ENCODE peak calls at places on chromosomes 7 and 10, in five cellular contexts. Y is left ventricle myocardium inferior, W is mucosa of descending colon, A is heart left ventricle, P is lower leg skin. Q is an unnamed sample.

GRCh38 chr7:107980671-107981190 is 22.2 kb downstream of the LAMB1 start:
- DNase-seq in Y (no peak), W (no peak), A (no peak), P (no peak), Q (no peak)

GRCh38 chr7:158449942-158450341 is 137.7 kb downstream of the PTPRN2 start:
- DNase-seq in Y (no peak), W (no peak), A (no peak), P (peak; percentile 54), Q (no peak)

GRCh38 chr7:22137026-22137425 is 191.3 kb upstream of the CDCA7L start:
- DNase-seq in Y (no peak), W (no peak), A (no peak), P (no peak), Q (no peak)

GRCh38 chr10:79137826-79138225 is 69.1 kb downstream of the ZMIZ1 start:
- DNase-seq in Y (peak; percentile 57), W (peak; percentile 56), A (no peak), P (no peak), Q (no peak)

GRCh38 chr10:49761789-49762565 is at the start of gene OGDHL:
- DNase-seq in Y (peak; percentile 56), W (peak; percentile 66), A (peak; percentile 41), P (peak; percentile 80), Q (peak; percentile 42)

GRCh38 chr7:132739271-132739955 is 163.1 kb upstream of the PLXNA4 start:
- DNase-seq in Y (no peak), W (no peak), A (peak; percentile 49), P (no peak), Q (no peak)

GRCh38 chr7:828793-829561 is 3.3 kb upstream of the SUN1 start:
- DNase-seq in Y (no peak), W (peak; percentile 13), A (no peak), P (no peak), Q (no peak)

GRCh38 chr7:20330176-20330796 is 414 bp upstream of the ITGB8 start:
- DNase-seq in Y (peak; percentile 81), W (peak; percentile 85), A (peak; percentile 83), P (peak; percentile 95), Q (peak; percentile 85)

GRCh38 chr10:51524041-51524440 is 175.4 kb downstream of the CSTF2T start:
- DNase-seq in Y (no peak), W (no peak), A (no peak), P (no peak), Q (no peak)

GRCh38 chr10:17735166-17735941 is 16.6 kb upstream of the TMEM236 start:
- DNase-seq in Y (no peak), W (no peak), A (peak; percentile 38), P (no peak), Q (no peak)

GRCh38 chr7:41711283-41712064 is 8.6 kb upstream of the INHBA start:
- DNase-seq in Y (no peak), W (no peak), A (no peak), P (no peak), Q (peak; percentile 45)

GRCh38 chr10:95835911-95836310 is 71.9 kb upstream of the CC2D2B start:
- DNase-seq in Y (no peak), W (no peak), A (no peak), P (no peak), Q (no peak)

DNA sequence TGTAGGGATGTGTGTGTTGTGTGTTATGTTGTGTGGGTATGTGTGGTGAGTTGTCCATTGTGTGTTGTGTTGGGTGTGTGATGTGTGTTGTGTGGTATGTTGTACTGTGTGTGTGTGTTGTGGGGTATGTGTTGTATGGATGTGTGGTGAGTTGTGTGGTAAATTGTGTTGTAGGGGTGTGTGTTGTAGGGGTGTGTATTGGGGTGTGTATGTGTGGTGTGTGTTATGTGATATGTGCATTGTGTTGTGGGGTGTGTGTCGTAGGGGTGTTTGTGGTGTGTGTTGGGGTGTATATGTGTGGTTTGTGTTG is 97.8 kb upstream of the PODXL start:
- DNase-seq in Y (no peak), W (no peak), A (no peak), P (no peak), Q (no peak)
- H3K4me3 ChIP-seq in Y (no peak overlapping the region), W (no peak overlapping the region), A (no peak overlapping the region), P (no peak overlapping the region), Q (no peak overlapping the region)

GRCh38 chr7:103094102-103094501 is 19.2 kb downstream of the ARMC10 start:
- DNase-seq in Y (no peak), W (no peak), A (no peak), P (no peak), Q (no peak)
- TF ChIP-seq CTCF in Y (no peak), W (no peak), A (no peak), P (no peak), Q (no peak)

GRCh38 chr7:98133181-98133580 is 26.5 kb downstream of the LMTK2 start:
- DNase-seq in Y (no peak), W (no peak), A (no peak), P (no peak), Q (no peak)
- H3K4me3 ChIP-seq in Y (no peak overlapping the region), W (no peak overlapping the region), A (no peak overlapping the region), P (no peak overlapping the region), Q (no peak overlapping the region)

GRCh38 chr7:127792528-127793342 is 140.7 kb downstream of the SND1 start:
- DNase-seq in Y (no peak), W (peak; percentile 38), A (no peak), P (no peak), Q (no peak)
- TF ChIP-seq CTCF in Y (peak; percentile 45), W (peak; percentile 37), A (no peak), P (no peak), Q (no peak)

DNA sequence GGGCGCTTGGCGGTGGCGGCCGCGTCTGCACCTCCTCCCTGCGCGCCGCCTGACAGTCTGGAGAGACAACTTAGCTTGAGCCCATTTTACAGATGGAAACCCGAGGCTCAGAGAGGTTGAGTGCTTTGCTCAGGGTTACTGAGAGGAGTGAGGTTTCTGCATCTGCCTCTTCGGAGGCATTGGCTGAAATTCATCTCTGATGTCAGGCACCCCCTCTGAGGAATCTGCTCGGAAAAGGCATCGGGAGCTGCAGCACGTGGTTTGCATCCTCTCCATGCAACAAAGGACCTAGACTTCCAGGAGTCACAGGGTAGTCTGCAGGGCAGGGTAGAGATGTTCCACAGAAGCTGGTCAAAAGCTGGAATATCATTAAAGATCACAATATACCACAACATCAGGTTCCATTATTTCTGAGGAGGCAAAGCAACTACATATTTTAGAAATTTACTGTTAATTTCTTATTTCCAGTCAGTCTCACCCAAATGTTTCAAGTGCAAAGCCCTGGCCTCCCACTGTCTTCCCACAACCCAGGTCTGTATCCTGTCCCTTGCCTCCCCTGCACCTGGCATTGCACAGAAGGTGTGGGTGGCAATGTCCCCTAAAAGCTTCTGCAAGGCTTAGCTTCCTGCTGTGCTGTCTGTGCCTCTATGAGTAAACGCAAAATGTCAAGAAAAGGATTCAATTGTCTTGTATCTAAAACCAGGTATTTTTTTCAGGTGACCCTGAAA is 3.4 kb upstream of the ANTXRL start:
- DNase-seq in Y (no peak), W (no peak), A (no peak), P (peak; percentile 57), Q (no peak)
- H3K4me3 ChIP-seq in Y (peak overlapping the region; percentile 71), W (no peak overlapping the region), A (peak overlapping the region; percentile 64), P (no peak overlapping the region), Q (no peak overlapping the region)

GRCh38 chr10:19628767-19629443 is 187.3 kb upstream of the PLXDC2 start:
- DNase-seq in Y (no peak), W (no peak), A (no peak), P (no peak), Q (no peak)

GRCh38 chr10:19634163-19634562 is 182.1 kb upstream of the PLXDC2 start:
- DNase-seq in Y (no peak), W (no peak), A (no peak), P (no peak), Q (no peak)

GRCh38 chr10:19629559-19629958 is 186.7 kb upstream of the PLXDC2 start:
- DNase-seq in Y (peak; percentile 72), W (peak; percentile 20), A (peak; percentile 69), P (peak; percentile 90), Q (no peak)
- TF ChIP-seq CTCF in Y (peak; percentile 29), W (no peak), A (no peak), P (no peak), Q (no peak)

GRCh38 chr7:70776627-70777101 is 355.3 kb upstream of the GALNT17 start:
- DNase-seq in Y (no peak), W (no peak), A (no peak), P (no peak), Q (no peak)

GRCh38 chr7:70778585-70778984 is 353.4 kb upstream of the GALNT17 start:
- DNase-seq in Y (no peak), W (no peak), A (no peak), P (no peak), Q (no peak)

GRCh38 chr7:70782729-70783290 is 349.1 kb upstream of the GALNT17 start:
- DNase-seq in Y (no peak), W (no peak), A (no peak), P (no peak), Q (no peak)

GRCh38 chr7:70777251-70777650 is 354.7 kb upstream of the GALNT17 start:
- DNase-seq in Y (no peak), W (no peak), A (no peak), P (no peak), Q (no peak)

GRCh38 chr7:70779321-70779720 is 352.6 kb upstream of the GALNT17 start:
- DNase-seq in Y (no peak), W (no peak), A (no peak), P (no peak), Q (no peak)
- H3K4me3 ChIP-seq in Y (no peak overlapping the region), W (no peak overlapping the region), A (no peak overlapping the region), P (no peak overlapping the region), Q (no peak overlapping the region)

Q was measured in lung.